ENCODE peak calls at places on chromosomes 11 and 22, in ten cellular contexts. R, L, M, V, U, E, J, G, K and A are unnamed samples.

GRCh38 chr11:14582835-14583234 is 60.8 kb upstream of the PDE3B start:
- DNase-seq in V (no peak), M (no peak), G (no peak), E (no peak), R (no peak), U (no peak), K (no peak), L (no peak), J (no peak), A (no peak)

GRCh38 chr11:64068705-64069400 is 33.1 kb downstream of the FLRT1 start:
- DNase-seq in L (no peak), K (no peak), R (no peak), G (no peak), U (no peak), V (no peak), M (no peak), E (no peak), J (no peak), A (no peak)

GRCh38 chr22:26585104-26585790 is 4.7 kb downstream of the TPST2 start:
- DNase-seq in G (no peak), J (no peak), U (peak), M (no peak), K (no peak), E (peak), V (peak), L (peak), R (peak), A (peak)

GRCh38 chr22:40243891-40244290 is 66.2 kb downstream of the TNRC6B start:
- DNase-seq in J (no peak), E (no peak), V (no peak), U (no peak), K (no peak), G (no peak), R (no peak), M (no peak), L (no peak), A (no peak)

GRCh38 chr11:65417702-65418430 is 4.7 kb upstream of the NEAT1 start:
- DNase-seq in U (no peak), V (no peak), J (no peak), R (no peak), E (no peak), K (no peak), M (peak), L (peak), G (peak), A (peak)

GRCh38 chr11:30758012-30758411 is 171.9 kb upstream of the MPPED2 start:
- DNase-seq in M (no peak), V (no peak), G (no peak), E (no peak), U (no peak), J (no peak), R (no peak), L (no peak), K (no peak), A (no peak)

GRCh38 chr22:50317674-50318073 is 9.1 kb downstream of the DENND6B start:
- DNase-seq in M (no peak), J (no peak), G (no peak), V (no peak), R (no peak), E (no peak), L (no peak), U (no peak), K (no peak), A (no peak)

GRCh38 chr22:37324340-37325023 is 42.2 kb downstream of the CYTH4 start:
- DNase-seq in M (no peak), R (no peak), J (no peak), V (no peak), L (no peak), U (no peak), E (no peak), K (no peak), G (no peak), A (no peak)

GRCh38 chr11:75518204-75518549 is 7.6 kb downstream of the GDPD5 start:
- DNase-seq in L (no peak), E (no peak), U (no peak), G (no peak), R (no peak), J (no peak), M (no peak), K (no peak), V (no peak), A (no peak)

GRCh38 chr11:47599821-47600377 is 5.7 kb upstream of the C1QTNF4 start:
- DNase-seq in J (no peak), L (no peak), M (no peak), K (no peak), U (no peak), G (no peak), E (no peak), V (no peak), R (no peak), A (no peak)

GRCh38 chr11:134449713-134450112 is 37.7 kb upstream of the B3GAT1 start:
- DNase-seq in K (peak), G (no peak), J (no peak), R (no peak), V (no peak), U (no peak), M (no peak), L (no peak), E (no peak), A (no peak)

GRCh38 chr22:39003165-39003638 is 10.9 kb upstream of the APOBEC3C start:
- DNase-seq in R (peak), U (peak), V (peak), E (peak), G (peak), L (peak), K (peak), M (peak), J (peak), A (peak)

GRCh38 chr22:48418831-48419230 is 1408.8 kb downstream of the BRD1 start:
- DNase-seq in M (no peak), U (no peak), R (no peak), G (no peak), E (no peak), L (no peak), V (no peak), K (no peak), J (no peak), A (no peak)

GRCh38 chr11:36615829-36616228 is 17.8 kb upstream of the RAG2 start:
- DNase-seq in G (no peak), R (no peak), L (no peak), K (no peak), U (no peak), E (no peak), M (no peak), V (no peak), J (no peak), A (no peak)

GRCh38 chr11:75768112-75768908 is at the start of gene DGAT2:
- DNase-seq in K (peak), E (peak), L (peak), U (peak), V (peak), M (peak), R (no peak), J (peak), G (peak), A (peak)

GRCh38 chr11:27705873-27706820 is 5.9 kb upstream of the BDNF start:
- DNase-seq in L (peak), V (peak), M (peak), R (no peak), E (peak), U (peak), G (no peak), J (no peak), K (peak), A (no peak)

GRCh38 chr11:129655247-129655832 is 160.3 kb upstream of the TMEM45B start:
- DNase-seq in L (no peak), V (no peak), J (no peak), G (no peak), M (no peak), K (no peak), U (no peak), R (no peak), E (no peak), A (no peak)

GRCh38 chr11:8604078-8604723 is 10.2 kb upstream of the STK33 start:
- DNase-seq in M (peak), G (peak), K (peak), R (peak), E (peak), L (peak), U (peak), J (peak), V (peak), A (peak)

GRCh38 chr11:68146010-68146540 is 24.9 kb upstream of the CHKA start:
- DNase-seq in E (peak), V (peak), K (no peak), M (no peak), R (no peak), U (no peak), J (no peak), L (no peak), G (no peak), A (no peak)

GRCh38 chr11:102967497-102967896 is 12.0 kb upstream of the MMP13 start:
- DNase-seq in L (no peak), R (no peak), E (no peak), U (no peak), V (no peak), J (no peak), G (no peak), M (no peak), K (no peak), A (no peak)

GRCh38 chr11:67292671-67293070 is 3.6 kb downstream of the ANKRD13D start:
- DNase-seq in V (no peak), R (no peak), L (no peak), U (peak), M (no peak), K (no peak), G (no peak), J (no peak), E (no peak), A (no peak)

GRCh38 chr11:67280791-67281551 is 8.1 kb upstream of the ANKRD13D start:
- DNase-seq in V (no peak), R (no peak), U (no peak), J (no peak), G (no peak), E (no peak), K (no peak), L (no peak), M (no peak), A (no peak)

GRCh38 chr11:125995313-125995712 is 49.5 kb downstream of the VSIG10L2 start:
- DNase-seq in M (no peak), L (no peak), K (no peak), E (no peak), J (peak), G (peak), V (no peak), U (no peak), R (no peak), A (no peak)

GRCh38 chr22:37985050-37985585 is 763 bp upstream of the SOX10 start:
- DNase-seq in M (no peak), R (no peak), E (no peak), U (no peak), V (no peak), K (no peak), L (no peak), J (no peak), G (no peak), A (no peak)

GRCh38 chr11:126186031-126186698 is 25.3 kb downstream of the RPUSD4 start:
- DNase-seq in R (no peak), E (no peak), M (no peak), L (no peak), J (no peak), V (no peak), G (no peak), U (no peak), K (no peak), A (no peak)

GRCh38 chr11:1473786-1474185 is 12.8 kb downstream of the MOB2 start:
- DNase-seq in V (no peak), U (no peak), R (no peak), K (no peak), L (no peak), J (no peak), G (no peak), E (no peak), M (no peak), A (no peak)

GRCh38 chr11:106482920-106483761 is 405.7 kb downstream of the AASDHPPT start:
- DNase-seq in R (no peak), K (no peak), L (no peak), J (no peak), E (no peak), G (no peak), U (peak), V (peak), M (no peak), A (peak)

GRCh38 chr11:86984701-86985100 is 29.5 kb upstream of the FZD4 start:
- DNase-seq in U (no peak), E (no peak), J (no peak), K (no peak), G (no peak), L (no peak), R (no peak), V (no peak), M (no peak), A (no peak)

GRCh38 chr22:33242078-33242477 is 183.9 kb upstream of the SYN3 start:
- DNase-seq in G (no peak), U (no peak), J (no peak), M (no peak), E (no peak), K (no peak), R (no peak), L (no peak), V (no peak), A (peak)